ENCODE peak calls at places on chromosomes 2 and 18, in six cellular contexts. P is progenitor cell of endocrine pancreas; R is testis; G is left cardiac atrium; I is astrocyte of the spinal cord; M is stimulated activated CD8-positive, alpha-beta memory T cell treated with anti-CD3 and anti-CD28 coated beads, Interleukin-2, amount 100 ng/mL, for 1 hour. U is an unnamed sample.

GRCh38 chr18:80197490-80197889 is 49.8 kb downstream of the PARD6G start:
- DNase-seq in P (no peak), R (no peak), G (no peak), I (no peak), M (no peak), U (no peak)

GRCh38 chr2:100924520-100925451 is 77.3 kb upstream of the RPL31 start:
- DNase-seq in P (no peak), R (peak; percentile 46), G (peak; percentile 65), I (peak; percentile 85), M (no peak), U (peak; percentile 30)

GRCh38 chr2:201871471-201871870 is 65.1 kb downstream of the CDK15 start:
- DNase-seq in P (no peak), R (no peak), G (no peak), I (no peak), M (no peak), U (no peak)

GRCh38 chr18:7566587-7567486 is at the start of gene PTPRM:
- DNase-seq in P (peak; percentile 75), R (peak; percentile 87), G (peak; percentile 93), I (peak; percentile 78), M (no peak), U (peak; percentile 86)

GRCh38 chr2:237491515-237492118 is 4.6 kb downstream of the MLPH start:
- DNase-seq in P (no peak), R (no peak), G (no peak), I (no peak), M (no peak), U (no peak)

GRCh38 chr2:205166749-205167148 is 515.6 kb upstream of the NRP2 start:
- DNase-seq in P (no peak), R (no peak), G (no peak), I (no peak), M (no peak), U (no peak)

GRCh38 chr18:26017929-26018328 is 72.5 kb downstream of the SS18 start:
- DNase-seq in P (no peak), R (no peak), G (no peak), I (no peak), M (no peak), U (no peak)

GRCh38 chr2:27959496-27959895 is 69.0 kb downstream of the BABAM2 start:
- DNase-seq in P (no peak), R (peak; percentile 91), G (peak; percentile 43), I (peak; percentile 52), M (no peak), U (peak; percentile 71)

GRCh38 chr2:42925742-42926437 is 133.5 kb upstream of the HAAO start:
- DNase-seq in P (no peak), R (no peak), G (peak; percentile 37), I (no peak), M (no peak), U (no peak)

GRCh38 chr18:36066001-36066400 is 1.4 kb downstream of the RPRD1A start:
- DNase-seq in P (no peak), R (no peak), G (no peak), I (peak; percentile 9), M (no peak), U (no peak)

GRCh38 chr2:148899638-148900318 is 24.8 kb downstream of the KIF5C start:
- DNase-seq in P (no peak), R (no peak), G (no peak), I (no peak), M (no peak), U (no peak)

GRCh38 chr2:47897191-47897955 is 8.9 kb downstream of the FBXO11 start:
- DNase-seq in P (no peak), R (no peak), G (no peak), I (no peak), M (no peak), U (no peak)

GRCh38 chr2:239520811-239521517 is 120.1 kb upstream of the HDAC4 start:
- DNase-seq in P (no peak), R (no peak), G (peak; percentile 12), I (no peak), M (no peak), U (no peak)

GRCh38 chr18:69365658-69366057 is 35.0 kb upstream of the DOK6 start:
- DNase-seq in P (no peak), R (peak; percentile 14), G (no peak), I (no peak), M (no peak), U (no peak)

GRCh38 chr2:114661926-114662670 is 219.7 kb downstream of the DPP10 start:
- DNase-seq in P (peak; percentile 14), R (peak; percentile 81), G (peak; percentile 38), I (no peak), M (no peak), U (peak; percentile 9)

GRCh38 chr2:1771626-1772280 is 27.4 kb upstream of the PXDN start:
- DNase-seq in P (no peak), R (no peak), G (no peak), I (no peak), M (no peak), U (no peak)

GRCh38 chr2:118672571-118673158 is 174.8 kb downstream of the EN1 start:
- DNase-seq in P (no peak), R (no peak), G (no peak), I (no peak), M (no peak), U (no peak)

GRCh38 chr2:54657664-54658083 is 65.8 kb upstream of the EML6 start:
- DNase-seq in P (peak; percentile 31), R (peak; percentile 70), G (peak; percentile 65), I (peak; percentile 50), M (no peak), U (peak; percentile 57)

GRCh38 chr2:40096360-40096759 is 317.3 kb upstream of the THUMPD2 start:
- DNase-seq in P (no peak), R (no peak), G (no peak), I (peak; percentile 65), M (no peak), U (no peak)

GRCh38 chr2:131045286-131045924 is 47.9 kb downstream of the FAM168B start:
- DNase-seq in P (no peak), R (no peak), G (no peak), I (no peak), M (no peak), U (no peak)

GRCh38 chr2:136116813-136117390 is 1.0 kb downstream of the CXCR4 start:
- DNase-seq in P (no peak), R (no peak), G (peak; percentile 42), I (no peak), M (no peak), U (no peak)

GRCh38 chr2:174337337-174338154 is 2.8 kb downstream of the SP9 start:
- DNase-seq in P (no peak), R (no peak), G (no peak), I (no peak), M (no peak), U (no peak)

GRCh38 chr2:68811364-68811763 is 59.8 kb downstream of the BMP10 start:
- DNase-seq in P (no peak), R (no peak), G (peak; percentile 83), I (no peak), M (no peak), U (no peak)

GRCh38 chr2:151111599-151112278 is 149.9 kb downstream of the RBM43 start:
- DNase-seq in P (no peak), R (no peak), G (no peak), I (peak; percentile 83), M (no peak), U (no peak)

GRCh38 chr2:239912171-239912937 is 112.8 kb downstream of the NDUFA10 start:
- DNase-seq in P (no peak), R (peak; percentile 7), G (no peak), I (no peak), M (no peak), U (no peak)

GRCh38 chr2:10493636-10494281 is 45.6 kb upstream of the ODC1 start:
- DNase-seq in P (no peak), R (no peak), G (no peak), I (peak; percentile 80), M (peak; percentile 52), U (peak; percentile 40)

GRCh38 chr18:10320848-10321247 is 133.6 kb upstream of the APCDD1 start:
- DNase-seq in P (no peak), R (no peak), G (no peak), I (peak; percentile 22), M (no peak), U (no peak)

GRCh38 chr2:25309402-25309801 is 32.3 kb downstream of the DNMT3A start:
- DNase-seq in P (peak; percentile 25), R (peak; percentile 73), G (no peak), I (peak; percentile 37), M (peak; percentile 39), U (no peak)

GRCh38 chr2:33835926-33836325 is 236.8 kb upstream of the FAM98A start:
- DNase-seq in P (no peak), R (no peak), G (no peak), I (no peak), M (no peak), U (no peak)

GRCh38 chr18:41025666-41026065 is 929.4 kb upstream of the PIK3C3 start:
- DNase-seq in P (no peak), R (no peak), G (no peak), I (no peak), M (no peak), U (no peak)

GRCh38 chr2:219167997-219168396 is 1.8 kb downstream of the SLC23A3 start:
- DNase-seq in P (no peak), R (no peak), G (no peak), I (no peak), M (no peak), U (no peak)